ENCODE peak calls at places on chromosome 19, in eight cellular contexts. B, A, R, Z, J, O, X and G are unnamed samples.

GRCh38 chr19:52648336-52648990 is 10.3 kb upstream of the ZNF83 start:
- DNase-seq in B (peak), A (no peak), R (no peak), Z (peak), J (no peak), O (no peak), X (no peak), G (no peak)

GRCh38 chr19:8224394-8225145 is 15.4 kb downstream of the CERS4 start:
- DNase-seq in B (no peak), A (no peak), R (no peak), Z (peak), J (no peak), O (no peak), X (peak), G (no peak)

GRCh38 chr19:46326608-46327007 is 20.3 kb upstream of the PPP5C start:
- DNase-seq in B (no peak), A (no peak), R (no peak), Z (no peak), J (no peak), O (no peak), X (no peak), G (no peak)

GRCh38 chr19:2064395-2064787 is 13.3 kb upstream of the MKNK2 start:
- DNase-seq in B (no peak), A (no peak), R (no peak), Z (no peak), J (no peak), O (no peak), X (no peak), G (no peak)

GRCh38 chr19:11339254-11340098 is at the start of gene RAB3D:
- DNase-seq in B (peak), A (peak), R (peak), Z (peak), J (peak), O (peak), X (peak), G (peak)

GRCh38 chr19:7603919-7604318 is 8.3 kb downstream of the CAMSAP3 start:
- DNase-seq in B (no peak), A (no peak), R (no peak), Z (peak), J (no peak), O (no peak), X (no peak), G (no peak)

GRCh38 chr19:29587518-29587986 is 18.5 kb upstream of the POP4 start:
- DNase-seq in B (peak), A (no peak), R (peak), Z (peak), J (peak), O (no peak), X (no peak), G (no peak)

GRCh38 chr19:51125421-51126075 is 842 bp downstream of the SIGLEC9 start:
- DNase-seq in B (no peak), A (no peak), R (no peak), Z (no peak), J (no peak), O (no peak), X (no peak), G (no peak)